ENCODE peak calls at places on chromosome 14, in six cellular contexts. One of them, this sample, is unnamed.

GRCh38 chr14:55329999-55330710 is 58.9 kb downstream of the FBXO34 start:
- DNase-seq in RKO: peak; percentile 55
- DNase-seq in effector memory CD8-positive, alpha-beta T cell: no peak
- DNase-seq in spleen: no peak
- DNase-seq in GM03348: no peak
- DNase-seq in activated CD4-positive, alpha-beta T cell treated with anti-CD3 and anti-CD28 coated beads, Interleukin-2, amount 10 ng/mL, durations not matched to agents 7 days and 5 days: no peak
- DNase-seq in this sample: no peak

GRCh38 chr14:39974036-39974435 is 541.8 kb upstream of the FBXO33 start:
- DNase-seq in RKO: no peak
- DNase-seq in effector memory CD8-positive, alpha-beta T cell: no peak
- DNase-seq in spleen: no peak
- DNase-seq in GM03348: no peak
- DNase-seq in activated CD4-positive, alpha-beta T cell treated with anti-CD3 and anti-CD28 coated beads, Interleukin-2, amount 10 ng/mL, durations not matched to agents 7 days and 5 days: no peak
- DNase-seq in this sample: no peak

GRCh38 chr14:42174357-42174756 is 567.7 kb downstream of the LRFN5 start:
- DNase-seq in RKO: no peak
- DNase-seq in effector memory CD8-positive, alpha-beta T cell: no peak
- DNase-seq in spleen: no peak
- DNase-seq in GM03348: no peak
- DNase-seq in activated CD4-positive, alpha-beta T cell treated with anti-CD3 and anti-CD28 coated beads, Interleukin-2, amount 10 ng/mL, durations not matched to agents 7 days and 5 days: no peak
- DNase-seq in this sample: no peak

GRCh38 chr14:50047274-50047676 is 69.1 kb downstream of the VCPKMT start:
- DNase-seq in RKO: no peak
- DNase-seq in effector memory CD8-positive, alpha-beta T cell: no peak
- DNase-seq in spleen: no peak
- DNase-seq in GM03348: no peak
- DNase-seq in activated CD4-positive, alpha-beta T cell treated with anti-CD3 and anti-CD28 coated beads, Interleukin-2, amount 10 ng/mL, durations not matched to agents 7 days and 5 days: no peak
- DNase-seq in this sample: no peak

GRCh38 chr14:50796391-50796790 is 34.6 kb downstream of the NIN start:
- DNase-seq in RKO: no peak
- DNase-seq in effector memory CD8-positive, alpha-beta T cell: no peak
- DNase-seq in spleen: no peak
- DNase-seq in GM03348: no peak
- DNase-seq in activated CD4-positive, alpha-beta T cell treated with anti-CD3 and anti-CD28 coated beads, Interleukin-2, amount 10 ng/mL, durations not matched to agents 7 days and 5 days: no peak
- DNase-seq in this sample: no peak

GRCh38 chr14:85293820-85294219 is 236.1 kb upstream of the FLRT2 start:
- DNase-seq in RKO: no peak
- DNase-seq in effector memory CD8-positive, alpha-beta T cell: no peak
- DNase-seq in spleen: no peak
- DNase-seq in GM03348: no peak
- DNase-seq in activated CD4-positive, alpha-beta T cell treated with anti-CD3 and anti-CD28 coated beads, Interleukin-2, amount 10 ng/mL, durations not matched to agents 7 days and 5 days: no peak
- DNase-seq in this sample: no peak

GRCh38 chr14:60805881-60806569 is 71.5 kb downstream of the MNAT1 start:
- DNase-seq in RKO: no peak
- DNase-seq in effector memory CD8-positive, alpha-beta T cell: no peak
- DNase-seq in spleen: no peak
- DNase-seq in GM03348: peak; percentile 12
- DNase-seq in activated CD4-positive, alpha-beta T cell treated with anti-CD3 and anti-CD28 coated beads, Interleukin-2, amount 10 ng/mL, durations not matched to agents 7 days and 5 days: no peak
- DNase-seq in this sample: no peak

GRCh38 chr14:85934886-85935254 is 404.9 kb downstream of the FLRT2 start:
- DNase-seq in RKO: peak; percentile 32
- DNase-seq in effector memory CD8-positive, alpha-beta T cell: no peak
- DNase-seq in spleen: no peak
- DNase-seq in GM03348: no peak
- DNase-seq in activated CD4-positive, alpha-beta T cell treated with anti-CD3 and anti-CD28 coated beads, Interleukin-2, amount 10 ng/mL, durations not matched to agents 7 days and 5 days: no peak
- DNase-seq in this sample: no peak

GRCh38 chr14:99872786-99873440 is 79.7 kb downstream of the EML1 start:
- DNase-seq in RKO: no peak
- DNase-seq in effector memory CD8-positive, alpha-beta T cell: no peak
- DNase-seq in spleen: no peak
- DNase-seq in GM03348: no peak
- DNase-seq in activated CD4-positive, alpha-beta T cell treated with anti-CD3 and anti-CD28 coated beads, Interleukin-2, amount 10 ng/mL, durations not matched to agents 7 days and 5 days: no peak
- DNase-seq in this sample: no peak

GRCh38 chr14:64806202-64806861 is 73.4 kb downstream of the SPTB start:
- DNase-seq in RKO: peak; percentile 46
- DNase-seq in effector memory CD8-positive, alpha-beta T cell: no peak
- DNase-seq in spleen: peak; percentile 49
- DNase-seq in GM03348: peak; percentile 73
- DNase-seq in activated CD4-positive, alpha-beta T cell treated with anti-CD3 and anti-CD28 coated beads, Interleukin-2, amount 10 ng/mL, durations not matched to agents 7 days and 5 days: no peak
- DNase-seq in this sample: peak; percentile 64

GRCh38 chr14:20684662-20685456 is 499 bp downstream of the RNASE4 start:
- DNase-seq in RKO: peak; percentile 63
- DNase-seq in effector memory CD8-positive, alpha-beta T cell: no peak
- DNase-seq in spleen: no peak
- DNase-seq in GM03348: peak; percentile 66
- DNase-seq in activated CD4-positive, alpha-beta T cell treated with anti-CD3 and anti-CD28 coated beads, Interleukin-2, amount 10 ng/mL, durations not matched to agents 7 days and 5 days: peak; percentile 9
- DNase-seq in this sample: peak; percentile 23

GRCh38 chr14:96058606-96059200 is 19.5 kb downstream of the C14orf132 start:
- DNase-seq in RKO: no peak
- DNase-seq in effector memory CD8-positive, alpha-beta T cell: no peak
- DNase-seq in spleen: peak; percentile 41
- DNase-seq in GM03348: no peak
- DNase-seq in activated CD4-positive, alpha-beta T cell treated with anti-CD3 and anti-CD28 coated beads, Interleukin-2, amount 10 ng/mL, durations not matched to agents 7 days and 5 days: no peak
- DNase-seq in this sample: no peak

GRCh38 chr14:88323520-88324199 is 591 bp upstream of the KCNK10 start:
- DNase-seq in RKO: no peak
- DNase-seq in effector memory CD8-positive, alpha-beta T cell: no peak
- DNase-seq in spleen: peak; percentile 84
- DNase-seq in GM03348: peak; percentile 36
- DNase-seq in activated CD4-positive, alpha-beta T cell treated with anti-CD3 and anti-CD28 coated beads, Interleukin-2, amount 10 ng/mL, durations not matched to agents 7 days and 5 days: no peak
- DNase-seq in this sample: no peak

This sample was measured in AG08396.